ENCODE peak calls at places on chromosomes 16 and 17, in eight cellular contexts. N is lower lobe of right lung, L is spleen, Y is heart right ventricle, X is AG04450, T is SJCRH30, Z is adrenal gland, S is uterus. B is an unnamed sample.

GRCh38 chr16:88846088-88846487 is 10.7 kb downstream of the GALNS start:
- DNase-seq in N (peak), L (no peak), Y (no peak), X (no peak), T (no peak), Z (no peak), S (no peak), B (no peak)

GRCh38 chr17:1779571-1780074 is 17.8 kb downstream of the SERPINF1 start:
- DNase-seq in N (peak), L (no peak), Y (peak), X (peak), T (peak), Z (no peak), S (peak), B (no peak)

GRCh38 chr16:21277927-21278706 is at the start of gene CRYM:
- DNase-seq in N (peak), L (peak), Y (peak), X (no peak), T (no peak), Z (peak), S (peak), B (no peak)

GRCh38 chr16:79912592-79913310 is 312.2 kb upstream of the MAF start:
- DNase-seq in N (no peak), L (no peak), Y (no peak), X (no peak), T (no peak), Z (no peak), S (no peak), B (no peak)

GRCh38 chr16:26665166-26665939 is 401.4 kb upstream of the C16orf82 start:
- DNase-seq in N (no peak), L (no peak), Y (no peak), X (no peak), T (peak), Z (no peak), S (no peak), B (no peak)

GRCh38 chr16:275786-276232 is at the start of gene RGS11:
- DNase-seq in N (no peak), L (no peak), Y (no peak), X (no peak), T (no peak), Z (no peak), S (no peak), B (no peak)

GRCh38 chr16:4601317-4602186 is 13.1 kb downstream of the UBALD1 start:
- DNase-seq in N (no peak), L (peak), Y (no peak), X (no peak), T (no peak), Z (peak), S (peak), B (no peak)

GRCh38 chr17:79849953-79850352 is 10.7 kb upstream of the CBX4 start:
- DNase-seq in N (no peak), L (no peak), Y (no peak), X (no peak), T (no peak), Z (no peak), S (no peak), B (no peak)

GRCh38 chr17:1649116-1649843 is 386 bp downstream of the RILP start:
- DNase-seq in N (peak), L (peak), Y (peak), X (peak), T (peak), Z (peak), S (peak), B (peak)

GRCh38 chr16:51881731-51882130 is 665.2 kb downstream of the TOX3 start:
- DNase-seq in N (no peak), L (no peak), Y (no peak), X (no peak), T (peak), Z (no peak), S (no peak), B (no peak)

GRCh38 chr17:46020023-46020735 is 21.1 kb downstream of the STH start:
- DNase-seq in N (no peak), L (peak), Y (no peak), X (no peak), T (no peak), Z (no peak), S (no peak), B (no peak)

GRCh38 chr16:56977823-56978430 is 11.4 kb upstream of the NLRC5 start:
- DNase-seq in N (no peak), L (no peak), Y (no peak), X (no peak), T (no peak), Z (no peak), S (no peak), B (no peak)

GRCh38 chr16:24116989-24117388 is 139.1 kb upstream of the CACNG3 start:
- DNase-seq in N (no peak), L (no peak), Y (no peak), X (no peak), T (no peak), Z (no peak), S (no peak), B (no peak)

GRCh38 chr16:87709677-87710076 is 56.1 kb downstream of the KLHDC4 start:
- DNase-seq in N (no peak), L (no peak), Y (no peak), X (no peak), T (no peak), Z (no peak), S (no peak), B (no peak)

GRCh38 chr16:87708881-87709638 is 56.7 kb downstream of the KLHDC4 start:
- DNase-seq in N (no peak), L (no peak), Y (no peak), X (no peak), T (no peak), Z (no peak), S (no peak), B (no peak)

GRCh38 chr16:87707097-87707496 is 58.7 kb downstream of the KLHDC4 start:
- DNase-seq in N (no peak), L (no peak), Y (no peak), X (no peak), T (no peak), Z (no peak), S (no peak), B (no peak)

GRCh38 chr16:87707714-87708113 is 58.1 kb downstream of the KLHDC4 start:
- DNase-seq in N (no peak), L (no peak), Y (no peak), X (no peak), T (no peak), Z (no peak), S (no peak), B (no peak)

DNA sequence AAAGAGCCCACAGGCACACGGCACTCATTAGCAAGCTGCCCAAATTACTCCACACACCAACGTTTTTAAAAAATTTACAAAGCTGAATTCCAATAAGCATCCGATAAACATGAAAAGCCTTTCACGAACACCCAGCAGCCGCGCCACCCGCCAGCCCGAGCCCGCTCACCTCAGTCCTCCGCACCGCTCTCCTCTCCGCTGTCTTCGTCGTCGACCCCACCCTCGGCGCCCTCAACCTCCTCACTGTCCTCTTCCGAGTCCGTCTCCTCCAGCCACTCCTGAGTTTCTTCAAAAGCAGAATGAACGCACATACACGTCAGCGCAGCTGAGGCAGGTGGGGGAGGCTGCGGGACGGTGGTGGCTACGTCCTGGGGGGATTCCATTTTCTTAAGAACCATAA is 57.6 kb downstream of the KLHDC4 start:
- DNase-seq in N (no peak), L (no peak), Y (no peak), X (no peak), T (no peak), Z (no peak), S (no peak), B (no peak)
- H3K27ac ChIP-seq in N (no peak), L (no peak), Y (no peak), X (no peak), T (no peak), Z (no peak), S (no peak), B (no peak)

DNA sequence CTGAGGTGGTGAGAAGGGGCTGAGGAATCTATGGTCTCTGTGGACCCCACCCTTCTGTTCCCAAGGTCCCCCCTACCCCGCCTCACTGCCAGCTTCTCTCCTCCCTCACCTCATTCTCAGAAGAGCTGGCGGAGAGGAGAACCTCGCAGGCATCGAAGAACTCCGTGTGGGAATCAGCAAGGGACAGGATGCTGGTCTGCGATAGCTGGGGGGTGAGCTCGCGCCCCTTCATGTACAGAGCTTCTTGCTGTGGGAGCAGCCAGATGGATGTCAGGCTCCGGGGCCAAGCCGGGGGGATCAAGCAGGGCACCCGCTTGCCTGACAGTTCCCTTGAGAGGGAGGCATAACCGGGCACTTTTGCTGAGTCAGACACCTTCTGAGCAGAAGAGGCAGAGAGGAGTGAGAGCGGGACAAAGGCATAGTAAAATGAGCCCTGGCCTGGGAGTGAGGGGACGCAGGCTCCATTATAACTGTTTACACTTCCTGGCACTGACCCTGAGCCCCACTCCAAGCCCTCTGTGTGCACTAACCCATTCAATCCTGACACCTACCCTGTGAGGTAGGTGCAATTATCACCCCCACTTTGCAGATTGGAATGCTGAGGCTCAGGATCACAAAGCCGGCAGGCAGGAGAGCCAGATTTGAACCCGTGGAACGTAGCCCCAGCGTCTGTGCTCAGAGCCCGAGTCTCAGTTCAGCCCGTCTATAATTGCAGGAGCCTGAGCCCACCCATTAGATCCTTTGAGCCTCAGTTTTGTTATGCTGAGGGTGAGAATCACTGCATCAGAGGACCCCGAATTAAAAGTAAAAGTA is 6.3 kb downstream of the OSBPL7 start:
- DNase-seq in N (no peak), L (no peak), Y (no peak), X (no peak), T (no peak), Z (no peak), S (no peak), B (no peak)
- H3K27ac ChIP-seq in N (no peak), L (no peak), Y (no peak), X (no peak), T (no peak), Z (no peak), S (no peak), B (no peak)

DNA sequence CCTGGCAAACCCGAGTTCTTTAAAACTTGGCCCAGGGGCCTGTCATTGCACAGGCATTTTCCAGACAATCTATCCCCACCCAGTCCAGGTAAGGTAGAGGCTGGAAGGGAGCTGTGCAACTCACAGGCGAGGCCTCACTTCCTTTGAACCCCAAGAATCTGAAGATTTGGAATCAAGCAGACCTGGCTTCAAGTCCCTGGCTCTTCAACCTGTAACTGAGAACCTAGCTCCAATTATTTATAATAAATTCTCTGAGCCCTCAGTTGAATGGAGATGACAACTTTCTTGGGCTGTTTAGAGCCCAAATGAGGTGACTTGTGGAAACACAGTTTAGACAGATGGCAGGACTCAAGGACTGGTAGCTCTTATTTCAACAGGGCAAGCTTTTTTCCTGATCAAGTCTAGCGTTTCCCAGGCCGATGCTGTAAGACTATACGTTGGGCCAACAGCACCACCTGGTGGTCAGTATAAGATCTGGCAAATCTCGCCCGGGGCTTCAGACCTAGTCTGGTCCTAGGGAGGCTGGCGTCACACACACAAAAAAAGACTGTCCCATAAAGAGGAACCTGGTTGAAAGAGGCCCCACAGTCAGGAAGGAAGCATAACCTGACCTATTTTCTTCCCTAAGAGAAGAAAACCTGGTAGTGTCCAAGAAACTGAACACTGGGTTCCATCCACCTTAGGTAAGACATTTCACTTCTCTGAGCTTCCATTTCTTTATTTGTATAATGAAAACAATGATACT is 117.9 kb downstream of the C17orf67 start:
- DNase-seq in N (peak), L (peak), Y (peak), X (peak), T (peak), Z (peak), S (peak), B (peak)
- H3K27ac ChIP-seq in N (no peak), L (no peak), Y (no peak), X (no peak), T (no peak), Z (no peak), S (no peak), B (no peak)

GRCh38 chr16:87371261-87371866 is 12.2 kb downstream of the FBXO31 start:
- DNase-seq in N (peak), L (peak), Y (peak), X (no peak), T (peak), Z (no peak), S (no peak), B (no peak)

GRCh38 chr16:87372305-87372704 is 11.3 kb downstream of the FBXO31 start:
- DNase-seq in N (no peak), L (peak), Y (no peak), X (no peak), T (no peak), Z (no peak), S (no peak), B (no peak)

GRCh38 chr16:87375426-87376135 is 8.0 kb downstream of the FBXO31 start:
- DNase-seq in N (peak), L (peak), Y (no peak), X (no peak), T (no peak), Z (no peak), S (no peak), B (no peak)

GRCh38 chr16:87376660-87377059 is 6.9 kb downstream of the FBXO31 start:
- DNase-seq in N (peak), L (peak), Y (no peak), X (no peak), T (no peak), Z (no peak), S (no peak), B (no peak)

GRCh38 chr16:87374313-87374712 is 9.3 kb downstream of the FBXO31 start:
- DNase-seq in N (peak), L (peak), Y (no peak), X (no peak), T (no peak), Z (no peak), S (no peak), B (no peak)
- H3K27ac ChIP-seq in N (no peak), L (no peak), Y (no peak), X (no peak), T (no peak), Z (no peak), S (no peak), B (no peak)

GRCh38 chr17:19729900-19730299 is 13.5 kb upstream of the SLC47A2 start:
- DNase-seq in N (no peak), L (no peak), Y (no peak), X (no peak), T (no peak), Z (no peak), S (no peak), B (no peak)
- H3K27ac ChIP-seq in N (no peak), L (no peak), Y (no peak), X (no peak), T (no peak), Z (no peak), S (peak), B (no peak)

GRCh38 chr16:75341934-75342811 is 90.7 kb upstream of the BCAR1 start:
- DNase-seq in N (no peak), L (no peak), Y (no peak), X (no peak), T (no peak), Z (no peak), S (no peak), B (no peak)
- H3K27ac ChIP-seq in N (peak), L (no peak), Y (peak), X (no peak), T (no peak), Z (no peak), S (peak), B (peak)